ENCODE peak calls at places on chromosome 11, in nine cellular contexts. One of them, this sample, is unnamed.
A peak's percentile ranks its signal among the peaks of the same experiment; 100 is the strongest.

GRCh38 chr11:121535122-121535796 is 82.5 kb upstream of the SORL1-AS1 start:
- DNase-seq in coronary artery: no peak
- DNase-seq in amniotic stem cell: no peak
- DNase-seq in choroid plexus epithelial cell: no peak
- DNase-seq in GM19239: no peak
- DNase-seq in MM.1S: no peak
- DNase-seq in Calu3: no peak
- DNase-seq in activated T-cell treated with anti-CD3 and anti-CD28 coated beads for 1 hour: no peak
- DNase-seq in NCI-H345: no peak
- DNase-seq in this sample: no peak

GRCh38 chr11:119496997-119497396 is 74.0 kb upstream of the THY1 start:
- DNase-seq in coronary artery: no peak
- DNase-seq in amniotic stem cell: no peak
- DNase-seq in choroid plexus epithelial cell: no peak
- DNase-seq in GM19239: no peak
- DNase-seq in MM.1S: no peak
- DNase-seq in Calu3: no peak
- DNase-seq in activated T-cell treated with anti-CD3 and anti-CD28 coated beads for 1 hour: no peak
- DNase-seq in NCI-H345: no peak
- DNase-seq in this sample: no peak

GRCh38 chr11:1762537-1763302 is 1.0 kb downstream of the CTSD start:
- DNase-seq in coronary artery: no peak
- DNase-seq in amniotic stem cell: no peak
- DNase-seq in choroid plexus epithelial cell: peak; percentile 39
- DNase-seq in GM19239: no peak
- DNase-seq in MM.1S: no peak
- DNase-seq in Calu3: peak; percentile 87
- DNase-seq in activated T-cell treated with anti-CD3 and anti-CD28 coated beads for 1 hour: no peak
- DNase-seq in NCI-H345: no peak
- DNase-seq in this sample: peak; percentile 58

GRCh38 chr11:12642040-12642439 is 32.2 kb upstream of the TEAD1 start:
- DNase-seq in coronary artery: no peak
- DNase-seq in amniotic stem cell: no peak
- DNase-seq in choroid plexus epithelial cell: peak; percentile 69
- DNase-seq in GM19239: no peak
- DNase-seq in MM.1S: no peak
- DNase-seq in Calu3: no peak
- DNase-seq in activated T-cell treated with anti-CD3 and anti-CD28 coated beads for 1 hour: no peak
- DNase-seq in NCI-H345: no peak
- DNase-seq in this sample: no peak

GRCh38 chr11:19853901-19854300 is 141.3 kb downstream of the NAV2 start:
- DNase-seq in coronary artery: no peak
- DNase-seq in amniotic stem cell: no peak
- DNase-seq in choroid plexus epithelial cell: no peak
- DNase-seq in GM19239: no peak
- DNase-seq in MM.1S: no peak
- DNase-seq in Calu3: no peak
- DNase-seq in activated T-cell treated with anti-CD3 and anti-CD28 coated beads for 1 hour: no peak
- DNase-seq in NCI-H345: no peak
- DNase-seq in this sample: no peak

GRCh38 chr11:74330065-74330858 is 18.8 kb upstream of the P4HA3 start:
- DNase-seq in coronary artery: no peak
- DNase-seq in amniotic stem cell: no peak
- DNase-seq in choroid plexus epithelial cell: peak; percentile 73
- DNase-seq in GM19239: no peak
- DNase-seq in MM.1S: no peak
- DNase-seq in Calu3: no peak
- DNase-seq in activated T-cell treated with anti-CD3 and anti-CD28 coated beads for 1 hour: no peak
- DNase-seq in NCI-H345: no peak
- DNase-seq in this sample: no peak

GRCh38 chr11:83157755-83158473 is 983 bp downstream of the PCF11 start:
- DNase-seq in coronary artery: peak; percentile 80
- DNase-seq in amniotic stem cell: peak; percentile 7
- DNase-seq in choroid plexus epithelial cell: peak; percentile 64
- DNase-seq in GM19239: no peak
- DNase-seq in MM.1S: peak; percentile 48
- DNase-seq in Calu3: peak; percentile 32
- DNase-seq in activated T-cell treated with anti-CD3 and anti-CD28 coated beads for 1 hour: peak; percentile 30
- DNase-seq in NCI-H345: peak; percentile 39
- DNase-seq in this sample: peak; percentile 59

GRCh38 chr11:110960167-110960566 is 247.9 kb upstream of the ARHGAP20 start:
- DNase-seq in coronary artery: no peak
- DNase-seq in amniotic stem cell: no peak
- DNase-seq in choroid plexus epithelial cell: no peak
- DNase-seq in GM19239: no peak
- DNase-seq in MM.1S: no peak
- DNase-seq in Calu3: no peak
- DNase-seq in activated T-cell treated with anti-CD3 and anti-CD28 coated beads for 1 hour: no peak
- DNase-seq in NCI-H345: no peak
- DNase-seq in this sample: no peak

GRCh38 chr11:119491753-119492455 is 68.9 kb upstream of the THY1 start:
- DNase-seq in coronary artery: no peak
- DNase-seq in amniotic stem cell: no peak
- DNase-seq in choroid plexus epithelial cell: peak; percentile 54
- DNase-seq in GM19239: no peak
- DNase-seq in MM.1S: no peak
- DNase-seq in Calu3: no peak
- DNase-seq in activated T-cell treated with anti-CD3 and anti-CD28 coated beads for 1 hour: no peak
- DNase-seq in NCI-H345: peak; percentile 81
- DNase-seq in this sample: no peak

GRCh38 chr11:29162490-29162889 is 854.3 kb downstream of the KCNA4 start:
- DNase-seq in coronary artery: no peak
- DNase-seq in amniotic stem cell: no peak
- DNase-seq in choroid plexus epithelial cell: peak; percentile 30
- DNase-seq in GM19239: no peak
- DNase-seq in MM.1S: no peak
- DNase-seq in Calu3: no peak
- DNase-seq in activated T-cell treated with anti-CD3 and anti-CD28 coated beads for 1 hour: no peak
- DNase-seq in NCI-H345: no peak
- DNase-seq in this sample: no peak

GRCh38 chr11:65429069-65429681 is 6.6 kb downstream of the NEAT1 start:
- DNase-seq in coronary artery: peak; percentile 72
- DNase-seq in amniotic stem cell: no peak
- DNase-seq in choroid plexus epithelial cell: peak; percentile 87
- DNase-seq in GM19239: no peak
- DNase-seq in MM.1S: no peak
- DNase-seq in Calu3: no peak
- DNase-seq in activated T-cell treated with anti-CD3 and anti-CD28 coated beads for 1 hour: no peak
- DNase-seq in NCI-H345: no peak
- DNase-seq in this sample: peak; percentile 51

GRCh38 chr11:2092956-2093412 is 46.2 kb downstream of the IGF2 start:
- DNase-seq in coronary artery: peak; percentile 65
- DNase-seq in amniotic stem cell: no peak
- DNase-seq in choroid plexus epithelial cell: peak; percentile 59
- DNase-seq in GM19239: no peak
- DNase-seq in MM.1S: peak; percentile 45
- DNase-seq in Calu3: peak; percentile 94
- DNase-seq in activated T-cell treated with anti-CD3 and anti-CD28 coated beads for 1 hour: peak; percentile 54
- DNase-seq in NCI-H345: peak; percentile 92
- DNase-seq in this sample: peak; percentile 95

GRCh38 chr11:95569207-95569606 is 220.4 kb downstream of the FAM76B start:
- DNase-seq in coronary artery: no peak
- DNase-seq in amniotic stem cell: no peak
- DNase-seq in choroid plexus epithelial cell: no peak
- DNase-seq in GM19239: no peak
- DNase-seq in MM.1S: no peak
- DNase-seq in Calu3: no peak
- DNase-seq in activated T-cell treated with anti-CD3 and anti-CD28 coated beads for 1 hour: no peak
- DNase-seq in NCI-H345: no peak
- DNase-seq in this sample: no peak

GRCh38 chr11:24046731-24047130 is 450.1 kb upstream of the LUZP2 start:
- DNase-seq in coronary artery: no peak
- DNase-seq in amniotic stem cell: no peak
- DNase-seq in choroid plexus epithelial cell: peak; percentile 26
- DNase-seq in GM19239: no peak
- DNase-seq in MM.1S: no peak
- DNase-seq in Calu3: no peak
- DNase-seq in activated T-cell treated with anti-CD3 and anti-CD28 coated beads for 1 hour: no peak
- DNase-seq in NCI-H345: no peak
- DNase-seq in this sample: no peak

GRCh38 chr11:116691779-116692178 is 81.0 kb downstream of the BUD13 start:
- DNase-seq in coronary artery: no peak
- DNase-seq in amniotic stem cell: peak; percentile 5
- DNase-seq in choroid plexus epithelial cell: peak; percentile 43
- DNase-seq in GM19239: peak; percentile 82
- DNase-seq in MM.1S: peak; percentile 46
- DNase-seq in Calu3: peak; percentile 60
- DNase-seq in activated T-cell treated with anti-CD3 and anti-CD28 coated beads for 1 hour: peak; percentile 51
- DNase-seq in NCI-H345: peak; percentile 58
- DNase-seq in this sample: peak; percentile 16

GRCh38 chr11:44319552-44320288 is 9.8 kb upstream of the ALX4 start:
- DNase-seq in coronary artery: no peak
- DNase-seq in amniotic stem cell: no peak
- DNase-seq in choroid plexus epithelial cell: no peak
- DNase-seq in GM19239: no peak
- DNase-seq in MM.1S: no peak
- DNase-seq in Calu3: no peak
- DNase-seq in activated T-cell treated with anti-CD3 and anti-CD28 coated beads for 1 hour: no peak
- DNase-seq in NCI-H345: no peak
- DNase-seq in this sample: no peak

GRCh38 chr11:68959465-68960298 is 21.1 kb downstream of the MRGPRD start:
- DNase-seq in coronary artery: no peak
- DNase-seq in amniotic stem cell: no peak
- DNase-seq in choroid plexus epithelial cell: no peak
- DNase-seq in GM19239: no peak
- DNase-seq in MM.1S: no peak
- DNase-seq in Calu3: no peak
- DNase-seq in activated T-cell treated with anti-CD3 and anti-CD28 coated beads for 1 hour: no peak
- DNase-seq in NCI-H345: no peak
- DNase-seq in this sample: no peak

GRCh38 chr11:76807206-76807875 is 24.2 kb downstream of the TSKU start:
- DNase-seq in coronary artery: peak; percentile 94
- DNase-seq in amniotic stem cell: peak; percentile 80
- DNase-seq in choroid plexus epithelial cell: peak; percentile 88
- DNase-seq in GM19239: peak; percentile 61
- DNase-seq in MM.1S: peak; percentile 70
- DNase-seq in Calu3: peak; percentile 90
- DNase-seq in activated T-cell treated with anti-CD3 and anti-CD28 coated beads for 1 hour: peak; percentile 59
- DNase-seq in NCI-H345: peak; percentile 74
- DNase-seq in this sample: peak; percentile 88

GRCh38 chr11:10856689-10857603 is 907 bp downstream of the ZBED5 start:
- DNase-seq in coronary artery: no peak
- DNase-seq in amniotic stem cell: no peak
- DNase-seq in choroid plexus epithelial cell: peak; percentile 32
- DNase-seq in GM19239: no peak
- DNase-seq in MM.1S: peak; percentile 34
- DNase-seq in Calu3: peak; percentile 42
- DNase-seq in activated T-cell treated with anti-CD3 and anti-CD28 coated beads for 1 hour: no peak
- DNase-seq in NCI-H345: peak; percentile 53
- DNase-seq in this sample: peak; percentile 51

GRCh38 chr11:61369372-61370348 is 7.5 kb downstream of the TMEM138 start:
- DNase-seq in coronary artery: no peak
- DNase-seq in amniotic stem cell: no peak
- DNase-seq in choroid plexus epithelial cell: peak; percentile 96
- DNase-seq in GM19239: no peak
- DNase-seq in MM.1S: no peak
- DNase-seq in Calu3: no peak
- DNase-seq in activated T-cell treated with anti-CD3 and anti-CD28 coated beads for 1 hour: no peak
- DNase-seq in NCI-H345: no peak
- DNase-seq in this sample: peak; percentile 81

GRCh38 chr11:56140151-56140661 is at the start of gene OR8J3:
- DNase-seq in coronary artery: no peak
- DNase-seq in amniotic stem cell: no peak
- DNase-seq in choroid plexus epithelial cell: no peak
- DNase-seq in GM19239: no peak
- DNase-seq in MM.1S: no peak
- DNase-seq in Calu3: no peak
- DNase-seq in activated T-cell treated with anti-CD3 and anti-CD28 coated beads for 1 hour: no peak
- DNase-seq in NCI-H345: no peak
- DNase-seq in this sample: no peak

GRCh38 chr11:128501008-128501407 is 86.3 kb downstream of the ETS1 start:
- DNase-seq in coronary artery: no peak
- DNase-seq in amniotic stem cell: no peak
- DNase-seq in choroid plexus epithelial cell: no peak
- DNase-seq in GM19239: no peak
- DNase-seq in MM.1S: no peak
- DNase-seq in Calu3: no peak
- DNase-seq in activated T-cell treated with anti-CD3 and anti-CD28 coated beads for 1 hour: no peak
- DNase-seq in NCI-H345: no peak
- DNase-seq in this sample: no peak

GRCh38 chr11:71946144-71946571 is 17.3 kb downstream of the RNF121 start:
- DNase-seq in coronary artery: no peak
- DNase-seq in amniotic stem cell: peak; percentile 26
- DNase-seq in choroid plexus epithelial cell: peak; percentile 61
- DNase-seq in GM19239: no peak
- DNase-seq in MM.1S: no peak
- DNase-seq in Calu3: no peak
- DNase-seq in activated T-cell treated with anti-CD3 and anti-CD28 coated beads for 1 hour: no peak
- DNase-seq in NCI-H345: no peak
- DNase-seq in this sample: no peak

GRCh38 chr11:94835571-94835970 is 67.4 kb downstream of the AMOTL1 start:
- DNase-seq in coronary artery: no peak
- DNase-seq in amniotic stem cell: no peak
- DNase-seq in choroid plexus epithelial cell: peak; percentile 30
- DNase-seq in GM19239: no peak
- DNase-seq in MM.1S: no peak
- DNase-seq in Calu3: no peak
- DNase-seq in activated T-cell treated with anti-CD3 and anti-CD28 coated beads for 1 hour: no peak
- DNase-seq in NCI-H345: no peak
- DNase-seq in this sample: no peak

GRCh38 chr11:118052581-118053206 is 24.2 kb upstream of the TMPRSS4 start:
- DNase-seq in coronary artery: peak; percentile 67
- DNase-seq in amniotic stem cell: no peak
- DNase-seq in choroid plexus epithelial cell: no peak
- DNase-seq in GM19239: no peak
- DNase-seq in MM.1S: no peak
- DNase-seq in Calu3: no peak
- DNase-seq in activated T-cell treated with anti-CD3 and anti-CD28 coated beads for 1 hour: no peak
- DNase-seq in NCI-H345: no peak
- DNase-seq in this sample: no peak

GRCh38 chr11:78295347-78295746 is 106.6 kb downstream of the USP35 start:
- DNase-seq in coronary artery: no peak
- DNase-seq in amniotic stem cell: no peak
- DNase-seq in choroid plexus epithelial cell: no peak
- DNase-seq in GM19239: no peak
- DNase-seq in MM.1S: no peak
- DNase-seq in Calu3: no peak
- DNase-seq in activated T-cell treated with anti-CD3 and anti-CD28 coated beads for 1 hour: no peak
- DNase-seq in NCI-H345: no peak
- DNase-seq in this sample: no peak